ENCODE peak calls at places on chromosomes 2 and 18, in five cellular contexts. P is SK-N-SH, F is K562, Q is HepG2, L is GM12878. G is an unnamed sample.
A peak's percentile ranks its signal among the peaks of the same experiment; 100 is the strongest.

GRCh38 chr2:188452084-188452483 is 160.4 kb downstream of the GULP1 start:
- DNase-seq in P (peak; percentile 7), F (no peak), Q (no peak), L (no peak), G (no peak)

GRCh38 chr2:215654177-215654850 is 218.4 kb upstream of the FN1 start:
- DNase-seq in P (no peak), F (no peak), Q (no peak), L (no peak), G (no peak)

GRCh38 chr2:118013724-118014491 is at the start of gene CCDC93:
- DNase-seq in P (peak; percentile 99), F (peak; percentile 89), Q (peak; percentile 72), L (peak; percentile 50), G (peak; percentile 46)

GRCh38 chr2:232204457-232204931 is 174.1 kb upstream of the ALPP start:
- DNase-seq in P (no peak), F (no peak), Q (peak; percentile 77), L (no peak), G (no peak)

GRCh38 chr2:37625156-37625555 is 46.3 kb downstream of the CDC42EP3 start:
- DNase-seq in P (no peak), F (no peak), Q (no peak), L (no peak), G (no peak)

GRCh38 chr18:183769-184168 is 25.4 kb downstream of the USP14 start:
- DNase-seq in P (peak; percentile 3), F (peak; percentile 54), Q (no peak), L (no peak), G (no peak)

GRCh38 chr2:201118957-201119848 is 3.2 kb downstream of the CFLAR start:
- DNase-seq in P (no peak), F (peak; percentile 67), Q (no peak), L (no peak), G (no peak)

GRCh38 chr18:62341423-62341920 is 16.4 kb downstream of the TNFRSF11A start:
- DNase-seq in P (peak; percentile 58), F (no peak), Q (no peak), L (no peak), G (no peak)

GRCh38 chr2:229133155-229133772 is 137.8 kb downstream of the PID1 start:
- DNase-seq in P (peak; percentile 35), F (no peak), Q (peak; percentile 18), L (no peak), G (no peak)

GRCh38 chr2:236818281-236819045 is 248.8 kb downstream of the ACKR3 start:
- DNase-seq in P (no peak), F (no peak), Q (no peak), L (no peak), G (no peak)

GRCh38 chr2:238087211-238087610 is 12.9 kb upstream of the ESPNL start:
- DNase-seq in P (no peak), F (no peak), Q (no peak), L (no peak), G (no peak)

GRCh38 chr18:49031511-49032188 is 80.9 kb upstream of the SMAD7 start:
- DNase-seq in P (no peak), F (no peak), Q (no peak), L (no peak), G (peak; percentile 41)

GRCh38 chr2:37570773-37571570 is 100.5 kb downstream of the CDC42EP3 start:
- DNase-seq in P (peak; percentile 17), F (peak; percentile 36), Q (no peak), L (peak; percentile 98), G (no peak)

GRCh38 chr2:108330971-108331370 is 42.3 kb downstream of the SULT1C2 start:
- DNase-seq in P (no peak), F (no peak), Q (no peak), L (no peak), G (no peak)

GRCh38 chr2:226799976-226800940 is 638 bp upstream of the IRS1 start:
- DNase-seq in P (peak; percentile 25), F (no peak), Q (peak; percentile 98), L (no peak), G (peak; percentile 46)

GRCh38 chr2:97748397-97748796 is 35.0 kb downstream of the ZAP70 start:
- DNase-seq in P (peak; percentile 68), F (peak; percentile 84), Q (peak; percentile 67), L (no peak), G (peak; percentile 83)

GRCh38 chr2:210162466-210163124 is 8.6 kb downstream of the KANSL1L start:
- DNase-seq in P (no peak), F (no peak), Q (no peak), L (no peak), G (no peak)

GRCh38 chr18:9055185-9055584 is 47.3 kb upstream of the NDUFV2 start:
- DNase-seq in P (peak; percentile 22), F (peak; percentile 55), Q (no peak), L (no peak), G (no peak)

GRCh38 chr2:128788636-128789220 is 470.1 kb upstream of the HS6ST1 start:
- DNase-seq in P (no peak), F (no peak), Q (no peak), L (no peak), G (no peak)

GRCh38 chr2:179857236-179857635 is 4.2 kb downstream of the ZNF385B start:
- DNase-seq in P (peak; percentile 18), F (no peak), Q (no peak), L (no peak), G (no peak)

GRCh38 chr2:105515581-105516415 is 116.9 kb upstream of the FHL2 start:
- DNase-seq in P (no peak), F (no peak), Q (no peak), L (no peak), G (no peak)

GRCh38 chr2:55141572-55142413 is 90.3 kb downstream of the CLHC1 start:
- DNase-seq in P (no peak), F (peak; percentile 47), Q (no peak), L (no peak), G (no peak)

GRCh38 chr2:5587726-5588125 is 104.5 kb upstream of the SOX11 start:
- DNase-seq in P (no peak), F (no peak), Q (no peak), L (no peak), G (no peak)

GRCh38 chr2:5594288-5594687 is 97.9 kb upstream of the SOX11 start:
- DNase-seq in P (no peak), F (no peak), Q (no peak), L (no peak), G (no peak)

GRCh38 chr2:5592906-5593305 is 99.3 kb upstream of the SOX11 start:
- DNase-seq in P (no peak), F (no peak), Q (no peak), L (no peak), G (no peak)

GRCh38 chr2:5590836-5591235 is 101.3 kb upstream of the SOX11 start:
- DNase-seq in P (no peak), F (no peak), Q (no peak), L (no peak), G (no peak)

DNA sequence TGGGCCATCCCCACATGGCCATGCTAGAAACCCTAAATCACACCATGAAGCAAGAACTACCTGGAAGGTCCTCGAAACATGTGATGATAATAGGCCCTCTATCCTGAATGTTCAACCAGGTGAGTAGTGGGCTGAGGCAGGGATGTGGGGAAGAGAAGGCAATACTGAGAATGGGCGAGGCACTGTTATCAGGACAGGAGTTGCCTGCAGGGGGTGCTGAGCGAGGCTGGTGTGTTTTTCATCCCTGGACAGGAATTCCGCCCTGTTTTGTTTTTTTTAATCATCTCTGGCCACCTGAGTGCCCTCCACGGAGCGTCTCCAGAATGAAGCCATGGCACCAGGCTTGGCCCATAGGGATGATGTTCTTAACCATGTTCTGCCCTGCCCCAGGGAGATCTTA is 103.0 kb upstream of the SOX11 start:
- DNase-seq in P (no peak), F (no peak), Q (no peak), L (no peak), G (no peak)
- TF ChIP-seq CHD2 in P (no peak), F (no peak), Q (no peak), L (no peak), G (no peak)

GRCh38 chr2:111050701-111051376 is 69.9 kb upstream of the BCL2L11 start:
- DNase-seq in P (no peak), F (no peak), Q (peak; percentile 42), L (peak; percentile 46), G (no peak)
- TF ChIP-seq TAF1 in P (no peak), F (no peak), Q (no peak), L (no peak), G (no peak)

GRCh38 chr2:86673011-86673410 is 47.1 kb upstream of the RMND5A start:
- DNase-seq in P (no peak), F (no peak), Q (peak; percentile 50), L (no peak), G (no peak)
- TF ChIP-seq CHD2 in P (no peak), F (no peak), Q (no peak), L (no peak), G (no peak)

GRCh38 chr18:22560283-22560627 is 142.5 kb upstream of the CTAGE1 start:
- DNase-seq in P (no peak), F (no peak), Q (no peak), L (no peak), G (no peak)

GRCh38 chr18:22560797-22561196 is 143.1 kb upstream of the CTAGE1 start:
- DNase-seq in P (no peak), F (no peak), Q (no peak), L (no peak), G (no peak)

GRCh38 chr18:22557160-22557941 is 139.6 kb upstream of the CTAGE1 start:
- DNase-seq in P (no peak), F (peak; percentile 88), Q (no peak), L (no peak), G (no peak)

GRCh38 chr18:22559414-22560282 is 141.9 kb upstream of the CTAGE1 start:
- DNase-seq in P (peak; percentile 74), F (peak; percentile 85), Q (peak; percentile 35), L (no peak), G (peak; percentile 61)

DNA sequence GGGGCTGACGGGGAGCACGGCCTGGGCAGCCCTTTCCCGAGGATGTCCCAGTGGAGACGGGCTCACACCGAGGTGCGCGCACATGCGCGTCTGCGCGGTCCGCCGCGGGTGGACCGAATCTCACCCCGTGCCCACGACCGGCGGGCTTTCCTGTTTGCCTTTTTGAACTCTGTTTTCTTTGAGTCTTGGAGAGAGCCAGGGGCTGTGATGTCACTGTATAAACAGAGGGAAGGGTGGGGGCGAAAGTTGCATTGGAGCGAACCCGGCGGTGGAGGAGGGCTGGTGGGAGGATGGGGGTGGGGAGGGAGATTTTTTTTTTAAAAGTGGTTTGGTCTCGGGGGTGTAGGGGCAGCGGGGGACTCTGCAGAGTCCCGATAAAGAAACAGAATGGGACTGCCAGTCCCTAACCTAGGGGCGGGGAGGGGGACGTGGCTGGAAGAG is 141.2 kb upstream of the CTAGE1 start:
- DNase-seq in P (peak; percentile 33), F (peak; percentile 85), Q (peak; percentile 31), L (no peak), G (no peak)
- TF ChIP-seq TAF1 in P (no peak), F (no peak), Q (no peak), L (no peak), G (no peak)

DNA sequence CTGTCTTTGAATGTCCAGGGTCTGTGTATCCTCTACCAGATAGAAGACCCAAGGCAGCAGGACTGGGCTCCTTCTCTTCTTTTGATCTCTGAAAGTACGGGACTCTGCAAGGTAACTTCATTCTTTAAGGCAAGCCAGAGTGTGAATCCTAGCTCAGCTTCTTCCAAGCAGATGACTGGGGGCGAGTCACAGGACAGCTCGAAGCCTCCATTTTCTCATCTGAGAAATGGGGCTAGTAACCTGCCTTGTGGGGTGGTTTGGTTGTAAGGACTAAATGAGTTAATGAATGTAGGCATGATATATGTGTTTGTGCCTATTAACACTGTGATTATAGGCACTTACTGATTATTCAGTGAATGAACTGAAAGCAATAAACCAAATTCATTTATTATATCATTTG is 46.7 kb downstream of the DGKD start:
- DNase-seq in P (no peak), F (no peak), Q (no peak), L (no peak), G (no peak)
- TF ChIP-seq CHD2 in P (no peak), F (no peak), Q (no peak), L (no peak), G (no peak)